ENCODE peak calls at places on chromosomes 7 and 10, in four cellular contexts. R is GM12865; I is CD8-positive, alpha-beta T cell; B is ovary. Z is an unnamed sample.

GRCh38 chr10:71269301-71270288 is 49.5 kb upstream of the SLC29A3 start:
- DNase-seq in R (no peak), I (no peak), B (no peak), Z (no peak)

GRCh38 chr10:126955934-126956711 is 50.9 kb downstream of the DOCK1 start:
- DNase-seq in R (no peak), I (no peak), B (no peak), Z (no peak)

GRCh38 chr7:22723642-22724041 is 3.4 kb upstream of the IL6 start:
- DNase-seq in R (no peak), I (no peak), B (no peak), Z (no peak)

GRCh38 chr10:128035557-128035973 is 90.7 kb downstream of the MKI67 start:
- DNase-seq in R (peak), I (peak), B (no peak), Z (no peak)

GRCh38 chr10:77965294-77965693 is 38.7 kb upstream of the DLG5 start:
- DNase-seq in R (no peak), I (no peak), B (no peak), Z (no peak)

GRCh38 chr7:158911145-158911544 is 54.8 kb downstream of the DYNC2I1 start:
- DNase-seq in R (no peak), I (no peak), B (no peak), Z (no peak)

GRCh38 chr7:79495544-79496272 is 42.2 kb upstream of the MAGI2 start:
- DNase-seq in R (no peak), I (no peak), B (no peak), Z (no peak)

GRCh38 chr7:21908746-21909145 is 37.0 kb downstream of the CDCA7L start:
- DNase-seq in R (no peak), I (no peak), B (no peak), Z (no peak)

GRCh38 chr10:14219411-14219810 is 111.3 kb downstream of the FRMD4A start:
- DNase-seq in R (no peak), I (no peak), B (no peak), Z (no peak)

GRCh38 chr7:126079581-126079980 is 1150.0 kb upstream of the POT1 start:
- DNase-seq in R (peak), I (no peak), B (no peak), Z (no peak)

GRCh38 chr10:3195286-3195685 is 22.7 kb upstream of the PITRM1 start:
- DNase-seq in R (no peak), I (no peak), B (no peak), Z (no peak)

GRCh38 chr7:150378853-150379589 is at the start of gene ZNF775:
- DNase-seq in R (peak), I (peak), B (peak), Z (peak)

GRCh38 chr10:130432271-130432670 is 296.1 kb downstream of the GLRX3 start:
- DNase-seq in R (no peak), I (no peak), B (no peak), Z (no peak)

GRCh38 chr10:77049896-77050295 is 587.7 kb downstream of the KCNMA1 start:
- DNase-seq in R (no peak), I (no peak), B (no peak), Z (no peak)

GRCh38 chr10:500876-501275 is 188.6 kb downstream of the DIP2C start:
- DNase-seq in R (no peak), I (no peak), B (no peak), Z (no peak)

GRCh38 chr10:118566911-118567310 is 28.5 kb downstream of the PRLHR start:
- DNase-seq in R (no peak), I (no peak), B (no peak), Z (no peak)

GRCh38 chr7:39691821-39692220 is 68.4 kb downstream of the RALA start:
- DNase-seq in R (no peak), I (no peak), B (no peak), Z (no peak)

GRCh38 chr7:71942115-71942514 is 470.0 kb downstream of the CALN1 start:
- DNase-seq in R (no peak), I (no peak), B (no peak), Z (no peak)

GRCh38 chr7:65968256-65969185 is 13.5 kb downstream of the GUSB start:
- DNase-seq in R (no peak), I (no peak), B (no peak), Z (no peak)

GRCh38 chr10:92689663-92690210 is at the start of gene HHEX:
- DNase-seq in R (peak), I (peak), B (no peak), Z (no peak)

GRCh38 chr10:89550509-89550908 is 15.1 kb upstream of the SLC16A12 start:
- DNase-seq in R (no peak), I (no peak), B (no peak), Z (no peak)

GRCh38 chr7:157669768-157670345 is 333.1 kb downstream of the DNAJB6 start:
- DNase-seq in R (no peak), I (no peak), B (no peak), Z (peak)

GRCh38 chr10:94546616-94547175 is 1.1 kb downstream of the HELLS start:
- DNase-seq in R (peak), I (no peak), B (no peak), Z (peak)

GRCh38 chr10:58588673-58589265 is 76.1 kb downstream of the BICC1 start:
- DNase-seq in R (peak), I (no peak), B (no peak), Z (no peak)

GRCh38 chr7:38375453-38375852 is 102.0 kb upstream of the TARP start:
- DNase-seq in R (no peak), I (no peak), B (no peak), Z (no peak)

GRCh38 chr10:65032867-65033769 is 1511.9 kb downstream of the REEP3 start:
- DNase-seq in R (no peak), I (no peak), B (no peak), Z (no peak)

GRCh38 chr7:26950854-26951253 is 86.5 kb upstream of the SKAP2 start:
- DNase-seq in R (no peak), I (no peak), B (no peak), Z (no peak)

DNA sequence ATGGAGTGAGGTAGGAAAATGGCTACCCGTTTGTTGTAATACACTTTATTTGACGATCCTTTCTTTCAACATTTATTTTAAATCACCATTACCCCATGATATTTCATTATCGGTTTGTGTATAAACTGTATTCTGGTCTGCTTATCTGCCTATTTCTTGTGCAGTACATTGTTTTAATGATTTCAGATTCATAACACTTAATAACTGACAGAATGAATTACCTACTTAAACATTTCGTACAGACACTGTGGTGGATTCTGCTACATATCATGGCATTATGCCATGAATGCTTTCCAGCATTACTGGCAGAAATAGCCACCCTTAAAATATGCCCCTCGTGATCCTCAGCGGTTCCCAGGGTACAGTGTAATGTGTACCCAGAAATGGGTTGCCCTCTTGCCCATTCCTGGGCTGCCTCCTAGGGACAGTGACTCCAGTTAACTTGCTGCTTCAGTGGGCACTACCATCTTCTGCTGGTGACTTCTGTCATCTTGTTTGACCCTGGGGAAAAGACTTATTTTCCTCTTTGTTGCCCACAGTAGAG is 74.5 kb downstream of the C1GALT1 start:
- DNase-seq in R (no peak), I (no peak), B (no peak), Z (no peak)
- H3K4me3 ChIP-seq in R (no peak), I (no peak), B (no peak), Z (no peak)

GRCh38 chr10:48937796-48938195 is 1.8 kb downstream of the LRRC18 start:
- DNase-seq in R (no peak), I (no peak), B (no peak), Z (no peak)
- H3K4me3 ChIP-seq in R (no peak), I (no peak), B (no peak), Z (no peak)

GRCh38 chr7:105594034-105594433 is 12.7 kb upstream of the EFCAB10 start:
- DNase-seq in R (peak), I (no peak), B (no peak), Z (no peak)
- H3K4me3 ChIP-seq in R (no peak), I (no peak), B (no peak), Z (no peak)

GRCh38 chr7:131190146-131190545 is 137.5 kb upstream of the MKLN1 start:
- DNase-seq in R (no peak), I (no peak), B (no peak), Z (no peak)

GRCh38 chr7:131194070-131194865 is 133.4 kb upstream of the MKLN1 start:
- DNase-seq in R (no peak), I (no peak), B (no peak), Z (no peak)

GRCh38 chr7:131189488-131189887 is 138.2 kb upstream of the MKLN1 start:
- DNase-seq in R (no peak), I (no peak), B (no peak), Z (no peak)

GRCh38 chr7:131188367-131189339 is 139.0 kb upstream of the MKLN1 start:
- DNase-seq in R (peak), I (peak), B (no peak), Z (peak)

GRCh38 chr7:131190581-131190980 is 137.1 kb upstream of the MKLN1 start:
- DNase-seq in R (no peak), I (no peak), B (no peak), Z (no peak)
- H3K4me3 ChIP-seq in R (no peak), I (no peak), B (no peak), Z (no peak)